ENCODE peak calls at places on chromosomes 4 and X, in five cellular contexts. One of them, this sample, is unnamed.
A peak's percentile ranks its signal among the peaks of the same experiment; 100 is the strongest.

GRCh38 chr4:29047341-29048041 is 1672.7 kb upstream of the PCDH7 start:
- DNase-seq in CD8-positive, alpha-beta T cell: no peak
- DNase-seq in AG04450: no peak
- DNase-seq in cardiac muscle cell: no peak
- DNase-seq in fibroblast of the aortic adventitia: no peak
- DNase-seq in this sample: no peak

GRCh38 chr4:8647626-8648025 is 55.1 kb downstream of the CPZ start:
- DNase-seq in CD8-positive, alpha-beta T cell: no peak
- DNase-seq in AG04450: no peak
- DNase-seq in cardiac muscle cell: no peak
- DNase-seq in fibroblast of the aortic adventitia: no peak
- DNase-seq in this sample: no peak

GRCh38 chr4:145954924-145955339 is 16.3 kb upstream of the ZNF827 start:
- DNase-seq in CD8-positive, alpha-beta T cell: no peak
- DNase-seq in AG04450: peak; percentile 78
- DNase-seq in cardiac muscle cell: peak; percentile 88
- DNase-seq in fibroblast of the aortic adventitia: peak; percentile 96
- DNase-seq in this sample: no peak

GRCh38 chrX:110758781-110759180 is 36.8 kb downstream of the CHRDL1 start:
- DNase-seq in CD8-positive, alpha-beta T cell: no peak
- DNase-seq in AG04450: no peak
- DNase-seq in cardiac muscle cell: no peak
- DNase-seq in fibroblast of the aortic adventitia: no peak
- DNase-seq in this sample: no peak

GRCh38 chr4:82561745-82562552 is at the start of gene TMEM150C:
- DNase-seq in CD8-positive, alpha-beta T cell: no peak
- DNase-seq in AG04450: no peak
- DNase-seq in cardiac muscle cell: peak; percentile 39
- DNase-seq in fibroblast of the aortic adventitia: peak; percentile 11
- DNase-seq in this sample: peak; percentile 62

GRCh38 chr4:140463610-140464009 is 34.5 kb downstream of the MGAT4D start:
- DNase-seq in CD8-positive, alpha-beta T cell: no peak
- DNase-seq in AG04450: no peak
- DNase-seq in cardiac muscle cell: no peak
- DNase-seq in fibroblast of the aortic adventitia: no peak
- DNase-seq in this sample: no peak

GRCh38 chr4:164396439-164396838 is 357.5 kb upstream of the SMIM31 start:
- DNase-seq in CD8-positive, alpha-beta T cell: no peak
- DNase-seq in AG04450: no peak
- DNase-seq in cardiac muscle cell: no peak
- DNase-seq in fibroblast of the aortic adventitia: no peak
- DNase-seq in this sample: no peak

GRCh38 chrX:86192827-86193226 is 44.6 kb downstream of the DACH2 start:
- DNase-seq in CD8-positive, alpha-beta T cell: no peak
- DNase-seq in AG04450: no peak
- DNase-seq in cardiac muscle cell: no peak
- DNase-seq in fibroblast of the aortic adventitia: no peak
- DNase-seq in this sample: no peak

GRCh38 chr4:81392164-81392563 is 79.5 kb downstream of the RASGEF1B start:
- DNase-seq in CD8-positive, alpha-beta T cell: no peak
- DNase-seq in AG04450: no peak
- DNase-seq in cardiac muscle cell: no peak
- DNase-seq in fibroblast of the aortic adventitia: no peak
- DNase-seq in this sample: no peak

GRCh38 chr4:64784125-64784524 is 374.9 kb upstream of the TECRL start:
- DNase-seq in CD8-positive, alpha-beta T cell: no peak
- DNase-seq in AG04450: no peak
- DNase-seq in cardiac muscle cell: no peak
- DNase-seq in fibroblast of the aortic adventitia: peak; percentile 61
- DNase-seq in this sample: no peak

GRCh38 chrX:54171527-54171926 is 11.5 kb downstream of the FAM120C start:
- DNase-seq in CD8-positive, alpha-beta T cell: no peak
- DNase-seq in AG04450: no peak
- DNase-seq in cardiac muscle cell: peak; percentile 56
- DNase-seq in fibroblast of the aortic adventitia: peak; percentile 66
- DNase-seq in this sample: no peak

GRCh38 chr4:164596318-164596878 is 157.5 kb upstream of the SMIM31 start:
- DNase-seq in CD8-positive, alpha-beta T cell: no peak
- DNase-seq in AG04450: no peak
- DNase-seq in cardiac muscle cell: no peak
- DNase-seq in fibroblast of the aortic adventitia: no peak
- DNase-seq in this sample: no peak

GRCh38 chr4:121190389-121190788 is 26.3 kb upstream of the TNIP3 start:
- DNase-seq in CD8-positive, alpha-beta T cell: no peak
- DNase-seq in AG04450: no peak
- DNase-seq in cardiac muscle cell: no peak
- DNase-seq in fibroblast of the aortic adventitia: no peak
- DNase-seq in this sample: no peak

GRCh38 chr4:153000068-153000420 is 63.9 kb downstream of the FHDC1 start:
- DNase-seq in CD8-positive, alpha-beta T cell: no peak
- DNase-seq in AG04450: no peak
- DNase-seq in cardiac muscle cell: no peak
- DNase-seq in fibroblast of the aortic adventitia: no peak
- DNase-seq in this sample: no peak

GRCh38 chrX:53048169-53049126 is at the start of gene GPR173:
- DNase-seq in CD8-positive, alpha-beta T cell: no peak
- DNase-seq in AG04450: peak; percentile 21
- DNase-seq in cardiac muscle cell: peak; percentile 79
- DNase-seq in fibroblast of the aortic adventitia: peak; percentile 69
- DNase-seq in this sample: peak; percentile 27

GRCh38 chrX:12994321-12994720 is 19.4 kb downstream of the TMSB4X start:
- DNase-seq in CD8-positive, alpha-beta T cell: no peak
- DNase-seq in AG04450: no peak
- DNase-seq in cardiac muscle cell: no peak
- DNase-seq in fibroblast of the aortic adventitia: no peak
- DNase-seq in this sample: no peak

GRCh38 chr4:125432078-125432477 is 117.3 kb downstream of the FAT4 start:
- DNase-seq in CD8-positive, alpha-beta T cell: no peak
- DNase-seq in AG04450: no peak
- DNase-seq in cardiac muscle cell: peak; percentile 45
- DNase-seq in fibroblast of the aortic adventitia: peak; percentile 45
- DNase-seq in this sample: no peak
- TF ChIP-seq CTCF in CD8-positive, alpha-beta T cell: no peak
- TF ChIP-seq CTCF in AG04450: peak; percentile 22
- TF ChIP-seq CTCF in cardiac muscle cell: peak; percentile 37
- TF ChIP-seq CTCF in fibroblast of the aortic adventitia: no peak
- TF ChIP-seq CTCF in this sample: peak; percentile 20

GRCh38 chr4:87985887-87986200 is 10.3 kb downstream of the SPP1 start:
- DNase-seq in CD8-positive, alpha-beta T cell: no peak
- DNase-seq in AG04450: no peak
- DNase-seq in cardiac muscle cell: no peak
- DNase-seq in fibroblast of the aortic adventitia: no peak
- DNase-seq in this sample: no peak
- TF ChIP-seq CTCF in CD8-positive, alpha-beta T cell: no peak
- TF ChIP-seq CTCF in AG04450: no peak
- TF ChIP-seq CTCF in cardiac muscle cell: no peak
- TF ChIP-seq CTCF in fibroblast of the aortic adventitia: no peak
- TF ChIP-seq CTCF in this sample: no peak

DNA sequence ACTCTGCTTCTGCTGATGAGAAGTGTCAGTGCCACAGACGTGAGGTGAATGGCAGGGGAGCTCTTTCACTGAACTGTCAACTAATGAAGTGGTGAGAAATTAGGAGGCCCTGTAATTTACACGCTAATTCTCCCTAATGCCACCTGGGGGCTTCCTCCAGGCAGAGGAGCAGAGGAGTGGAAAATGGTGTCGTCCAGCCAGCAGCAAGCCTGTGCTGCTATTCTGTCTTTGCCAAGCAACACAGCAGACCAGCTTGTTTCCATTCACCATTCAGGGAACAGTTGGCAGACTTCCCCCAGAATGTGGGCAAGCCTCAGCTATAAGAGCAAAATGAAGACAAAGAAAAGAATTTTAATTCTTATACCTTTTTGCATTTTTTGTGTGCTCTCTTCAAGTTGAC is 245.2 kb upstream of the TET2 start:
- DNase-seq in CD8-positive, alpha-beta T cell: no peak
- DNase-seq in AG04450: no peak
- DNase-seq in cardiac muscle cell: peak; percentile 32
- DNase-seq in fibroblast of the aortic adventitia: peak; percentile 33
- DNase-seq in this sample: no peak
- TF ChIP-seq CTCF in CD8-positive, alpha-beta T cell: no peak
- TF ChIP-seq CTCF in AG04450: no peak
- TF ChIP-seq CTCF in cardiac muscle cell: peak; percentile 4
- TF ChIP-seq CTCF in fibroblast of the aortic adventitia: no peak
- TF ChIP-seq CTCF in this sample: no peak

GRCh38 chr4:44740201-44740600 is 13.8 kb upstream of the GNPDA2 start:
- DNase-seq in CD8-positive, alpha-beta T cell: no peak
- DNase-seq in AG04450: no peak
- DNase-seq in cardiac muscle cell: no peak
- DNase-seq in fibroblast of the aortic adventitia: no peak
- DNase-seq in this sample: no peak

GRCh38 chr4:44736900-44737299 is 10.5 kb upstream of the GNPDA2 start:
- DNase-seq in CD8-positive, alpha-beta T cell: no peak
- DNase-seq in AG04450: no peak
- DNase-seq in cardiac muscle cell: no peak
- DNase-seq in fibroblast of the aortic adventitia: no peak
- DNase-seq in this sample: no peak

GRCh38 chr4:44738615-44739014 is 12.3 kb upstream of the GNPDA2 start:
- DNase-seq in CD8-positive, alpha-beta T cell: no peak
- DNase-seq in AG04450: no peak
- DNase-seq in cardiac muscle cell: peak; percentile 13
- DNase-seq in fibroblast of the aortic adventitia: peak; percentile 14
- DNase-seq in this sample: no peak
- TF ChIP-seq CTCF in CD8-positive, alpha-beta T cell: no peak
- TF ChIP-seq CTCF in AG04450: peak; percentile 47
- TF ChIP-seq CTCF in cardiac muscle cell: peak; percentile 47
- TF ChIP-seq CTCF in fibroblast of the aortic adventitia: peak; percentile 43
- TF ChIP-seq CTCF in this sample: peak; percentile 31

GRCh38 chr4:94284889-94285288 is 57.7 kb downstream of the HPGDS start:
- DNase-seq in CD8-positive, alpha-beta T cell: no peak
- DNase-seq in AG04450: no peak
- DNase-seq in cardiac muscle cell: no peak
- DNase-seq in fibroblast of the aortic adventitia: no peak
- DNase-seq in this sample: no peak

GRCh38 chr4:94285666-94286065 is 57.0 kb downstream of the HPGDS start:
- DNase-seq in CD8-positive, alpha-beta T cell: no peak
- DNase-seq in AG04450: no peak
- DNase-seq in cardiac muscle cell: no peak
- DNase-seq in fibroblast of the aortic adventitia: no peak
- DNase-seq in this sample: no peak

DNA sequence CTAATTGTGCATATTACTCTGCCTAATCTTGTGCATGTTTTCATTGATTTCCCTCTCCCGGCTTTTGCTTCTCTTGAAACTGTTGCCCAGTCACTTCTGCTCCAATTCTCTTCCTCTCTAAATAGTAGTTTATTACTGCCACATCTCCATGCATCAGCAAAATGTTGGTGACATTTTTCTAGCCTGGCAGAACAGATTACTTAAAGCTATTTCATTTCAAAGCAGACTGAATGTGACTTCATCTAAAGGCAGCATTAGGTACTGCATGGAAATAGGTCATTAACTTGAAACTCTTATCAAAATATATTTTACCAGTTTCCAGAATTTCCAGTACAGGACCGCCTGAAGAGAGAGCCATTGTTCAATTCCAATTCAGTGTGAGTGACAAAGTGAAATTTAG is 52.4 kb downstream of the HPGDS start:
- DNase-seq in CD8-positive, alpha-beta T cell: no peak
- DNase-seq in AG04450: no peak
- DNase-seq in cardiac muscle cell: no peak
- DNase-seq in fibroblast of the aortic adventitia: no peak
- DNase-seq in this sample: no peak
- TF ChIP-seq CTCF in CD8-positive, alpha-beta T cell: no peak
- TF ChIP-seq CTCF in AG04450: no peak
- TF ChIP-seq CTCF in cardiac muscle cell: no peak
- TF ChIP-seq CTCF in fibroblast of the aortic adventitia: peak; percentile 27
- TF ChIP-seq CTCF in this sample: peak; percentile 17

DNA sequence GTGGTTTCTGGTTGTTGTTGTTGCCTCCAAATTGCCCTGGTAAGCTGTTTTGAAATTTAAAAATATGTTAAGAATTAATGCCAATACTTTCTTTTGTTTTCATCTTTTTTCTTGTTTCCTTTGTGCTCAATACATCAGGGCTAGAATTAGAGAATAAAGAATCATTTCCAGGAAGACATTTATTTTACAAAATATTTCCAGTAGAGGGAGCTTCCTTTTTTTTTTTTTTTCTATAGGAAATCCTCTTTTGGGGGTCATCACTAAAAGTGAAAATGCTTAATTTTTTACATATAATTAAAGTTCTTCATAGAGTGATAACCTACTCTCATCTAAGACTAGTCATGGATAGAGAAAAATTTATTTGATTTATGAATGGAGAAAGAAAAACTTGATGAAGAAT is 2.4 kb downstream of the GLRA3 start:
- DNase-seq in CD8-positive, alpha-beta T cell: no peak
- DNase-seq in AG04450: no peak
- DNase-seq in cardiac muscle cell: no peak
- DNase-seq in fibroblast of the aortic adventitia: no peak
- DNase-seq in this sample: no peak
- TF ChIP-seq CTCF in CD8-positive, alpha-beta T cell: no peak
- TF ChIP-seq CTCF in AG04450: no peak
- TF ChIP-seq CTCF in cardiac muscle cell: no peak
- TF ChIP-seq CTCF in fibroblast of the aortic adventitia: no peak
- TF ChIP-seq CTCF in this sample: no peak

GRCh38 chrX:72539822-72540221 is 32.8 kb downstream of the HDAC8 start:
- DNase-seq in CD8-positive, alpha-beta T cell: no peak
- DNase-seq in AG04450: no peak
- DNase-seq in cardiac muscle cell: no peak
- DNase-seq in fibroblast of the aortic adventitia: peak; percentile 7
- DNase-seq in this sample: no peak

GRCh38 chrX:72536542-72536941 is 36.1 kb downstream of the HDAC8 start:
- DNase-seq in CD8-positive, alpha-beta T cell: no peak
- DNase-seq in AG04450: no peak
- DNase-seq in cardiac muscle cell: no peak
- DNase-seq in fibroblast of the aortic adventitia: peak; percentile 25
- DNase-seq in this sample: no peak

GRCh38 chrX:72545990-72546389 is 26.7 kb downstream of the HDAC8 start:
- DNase-seq in CD8-positive, alpha-beta T cell: no peak
- DNase-seq in AG04450: no peak
- DNase-seq in cardiac muscle cell: peak; percentile 37
- DNase-seq in fibroblast of the aortic adventitia: no peak
- DNase-seq in this sample: no peak

GRCh38 chrX:72540318-72540717 is 32.3 kb downstream of the HDAC8 start:
- DNase-seq in CD8-positive, alpha-beta T cell: no peak
- DNase-seq in AG04450: peak; percentile 6
- DNase-seq in cardiac muscle cell: peak; percentile 46
- DNase-seq in fibroblast of the aortic adventitia: peak; percentile 65
- DNase-seq in this sample: no peak
- TF ChIP-seq CTCF in CD8-positive, alpha-beta T cell: no peak
- TF ChIP-seq CTCF in AG04450: peak; percentile 35
- TF ChIP-seq CTCF in cardiac muscle cell: peak; percentile 31
- TF ChIP-seq CTCF in fibroblast of the aortic adventitia: peak; percentile 34
- TF ChIP-seq CTCF in this sample: peak; percentile 40

GRCh38 chr4:73308286-73308685 is 49.7 kb upstream of the ANKRD17 start:
- DNase-seq in CD8-positive, alpha-beta T cell: no peak
- DNase-seq in AG04450: peak; percentile 20
- DNase-seq in cardiac muscle cell: peak; percentile 55
- DNase-seq in fibroblast of the aortic adventitia: peak; percentile 55
- DNase-seq in this sample: no peak
- TF ChIP-seq CTCF in CD8-positive, alpha-beta T cell: no peak
- TF ChIP-seq CTCF in AG04450: peak; percentile 67
- TF ChIP-seq CTCF in cardiac muscle cell: peak; percentile 52
- TF ChIP-seq CTCF in fibroblast of the aortic adventitia: peak; percentile 59
- TF ChIP-seq CTCF in this sample: no peak

This sample was measured in progenitor cell of endocrine pancreas.